ENCODE peak calls at places on chromosomes 4 and X, in nine cellular contexts. M, W, B, Q, T, X, O, I and N are unnamed samples.

GRCh38 chr4:20992002-20992401 is 291.7 kb downstream of the PACRGL start:
- DNase-seq in X (no peak), O (no peak), W (no peak), M (peak), I (no peak), B (no peak), T (no peak), Q (no peak), N (no peak)

GRCh38 chr4:147942729-147943128 is 210.8 kb downstream of the ARHGAP10 start:
- DNase-seq in I (peak), Q (no peak), O (no peak), X (no peak), W (no peak), B (no peak), M (no peak), T (no peak), N (no peak)

GRCh38 chr4:100895572-100896197 is 377.9 kb upstream of the EMCN start:
- DNase-seq in O (peak), T (no peak), W (no peak), I (no peak), M (peak), B (no peak), X (no peak), Q (no peak), N (no peak)

GRCh38 chr4:157803441-157804168 is 369.2 kb downstream of the GASK1B start:
- DNase-seq in M (no peak), X (no peak), T (no peak), W (no peak), B (no peak), O (no peak), Q (no peak), I (no peak), N (no peak)

GRCh38 chr4:89249716-89250361 is 57.8 kb downstream of the GPRIN3 start:
- DNase-seq in T (no peak), W (no peak), M (no peak), Q (no peak), X (peak), B (no peak), I (no peak), O (no peak), N (no peak)

GRCh38 chr4:39502034-39502658 is 25.1 kb downstream of the UGDH start:
- DNase-seq in T (no peak), B (no peak), Q (no peak), I (no peak), M (peak), O (no peak), W (peak), X (no peak), N (peak)

GRCh38 chrX:68840256-68840655 is 11.4 kb downstream of the EFNB1 start:
- DNase-seq in M (no peak), W (no peak), O (no peak), T (no peak), Q (no peak), X (no peak), B (no peak), I (no peak), N (no peak)

GRCh38 chr4:166903408-166903807 is 330.9 kb downstream of the SPOCK3 start:
- DNase-seq in I (no peak), T (no peak), O (no peak), Q (no peak), M (no peak), W (no peak), B (no peak), X (peak), N (no peak)

GRCh38 chr4:153530284-153530995 is 64.3 kb downstream of the TMEM131L start:
- DNase-seq in I (no peak), Q (no peak), W (no peak), B (no peak), T (no peak), O (no peak), M (peak), X (no peak), N (no peak)

GRCh38 chrX:95539041-95539440 is 1145.6 kb upstream of the DIAPH2 start:
- DNase-seq in O (no peak), W (no peak), T (no peak), I (no peak), M (no peak), Q (no peak), X (no peak), B (no peak), N (no peak)

GRCh38 chr4:43163101-43163792 is 270.7 kb downstream of the GRXCR1 start:
- DNase-seq in Q (no peak), M (no peak), X (peak), T (no peak), W (no peak), O (no peak), I (no peak), B (no peak), N (no peak)